ENCODE peak calls at places on chromosomes 7 and 10, in five cellular contexts. Z is A549, E is mammary epithelial cell, P is MM.1S, A is tibial artery. M is an unnamed sample.

GRCh38 chr10:43680035-43680434 is 31.4 kb upstream of the ZNF32 start:
- DNase-seq in Z (no peak), E (peak; percentile 14), P (no peak), A (no peak), M (no peak)

GRCh38 chr7:48594349-48594748 is 330.0 kb upstream of the CDC14C start:
- DNase-seq in Z (no peak), E (no peak), P (no peak), A (no peak), M (no peak)

GRCh38 chr7:100192951-100193350 is 15.2 kb downstream of the STAG3 start:
- DNase-seq in Z (no peak), E (no peak), P (no peak), A (no peak), M (no peak)

GRCh38 chr10:88743999-88744398 is 15.8 kb upstream of the LIPN start:
- DNase-seq in Z (peak; percentile 24), E (no peak), P (no peak), A (no peak), M (no peak)

GRCh38 chr10:122786269-122786668 is 59.4 kb downstream of the CUZD1 start:
- DNase-seq in Z (peak; percentile 3), E (peak; percentile 30), P (peak; percentile 36), A (no peak), M (no peak)

GRCh38 chr10:48568546-48568945 is 36.3 kb downstream of the ARHGAP22 start:
- DNase-seq in Z (no peak), E (no peak), P (no peak), A (no peak), M (no peak)

GRCh38 chr7:65832281-65832680 is 40.6 kb upstream of the VKORC1L1 start:
- DNase-seq in Z (peak; percentile 29), E (peak; percentile 18), P (no peak), A (no peak), M (no peak)

GRCh38 chr7:139482662-139483466 is 609 bp downstream of the KLRG2 start:
- DNase-seq in Z (peak; percentile 37), E (peak; percentile 20), P (no peak), A (no peak), M (no peak)

GRCh38 chr10:76168437-76168836 is 737.0 kb downstream of the LRMDA start:
- DNase-seq in Z (no peak), E (no peak), P (no peak), A (no peak), M (no peak)

GRCh38 chr7:121442845-121443244 is 46.7 kb upstream of the FAM3C start:
- DNase-seq in Z (no peak), E (peak; percentile 84), P (peak; percentile 34), A (no peak), M (peak; percentile 6)

GRCh38 chr10:32147730-32148129 is 91.5 kb upstream of the KIF5B start:
- DNase-seq in Z (no peak), E (no peak), P (no peak), A (no peak), M (no peak)

GRCh38 chr10:104080762-104081161 is 4.9 kb downstream of the COL17A1 start:
- DNase-seq in Z (peak; percentile 59), E (no peak), P (peak; percentile 42), A (no peak), M (no peak)

GRCh38 chr10:24415455-24416169 is 206.7 kb downstream of the KIAA1217 start:
- DNase-seq in Z (no peak), E (peak; percentile 27), P (no peak), A (peak; percentile 72), M (no peak)

GRCh38 chr10:73917566-73918305 is 6.8 kb downstream of the PLAU start:
- DNase-seq in Z (no peak), E (peak; percentile 69), P (no peak), A (no peak), M (no peak)

GRCh38 chr7:75712517-75713361 is 26.0 kb downstream of the HIP1 start:
- DNase-seq in Z (no peak), E (no peak), P (no peak), A (no peak), M (no peak)

GRCh38 chr10:132105302-132105995 is 39.7 kb downstream of the JAKMIP3 start:
- DNase-seq in Z (no peak), E (no peak), P (no peak), A (no peak), M (no peak)

GRCh38 chr10:59830601-59831259 is 75.6 kb downstream of the CCDC6 start:
- DNase-seq in Z (peak; percentile 60), E (peak; percentile 12), P (peak; percentile 37), A (no peak), M (no peak)

GRCh38 chr7:138247081-138247480 is 170.8 kb downstream of the AKR1D1 start:
- DNase-seq in Z (no peak), E (no peak), P (no peak), A (no peak), M (no peak)

GRCh38 chr7:88500146-88500545 is 193.5 kb upstream of the STEAP4 start:
- DNase-seq in Z (no peak), E (no peak), P (no peak), A (no peak), M (no peak)

GRCh38 chr10:85433248-85433647 is 933.3 kb downstream of the GRID1 start:
- DNase-seq in Z (no peak), E (no peak), P (no peak), A (no peak), M (no peak)

GRCh38 chr10:125633517-125633999 is 49.4 kb downstream of the TEX36 start:
- DNase-seq in Z (peak; percentile 60), E (no peak), P (no peak), A (no peak), M (no peak)

GRCh38 chr10:21527634-21528451 is 2.4 kb upstream of the SKIDA1 start:
- DNase-seq in Z (peak; percentile 76), E (peak; percentile 46), P (no peak), A (no peak), M (no peak)

GRCh38 chr7:143419880-143420279 is 11.2 kb upstream of the EPHA1 start:
- DNase-seq in Z (no peak), E (no peak), P (no peak), A (no peak), M (no peak)

GRCh38 chr10:4331150-4331549 is 494.9 kb upstream of the AKR1E2 start:
- DNase-seq in Z (no peak), E (peak; percentile 52), P (no peak), A (no peak), M (no peak)

GRCh38 chr7:130156140-130156539 is 49.1 kb downstream of the TMEM209 start:
- DNase-seq in Z (no peak), E (no peak), P (no peak), A (no peak), M (no peak)

DNA sequence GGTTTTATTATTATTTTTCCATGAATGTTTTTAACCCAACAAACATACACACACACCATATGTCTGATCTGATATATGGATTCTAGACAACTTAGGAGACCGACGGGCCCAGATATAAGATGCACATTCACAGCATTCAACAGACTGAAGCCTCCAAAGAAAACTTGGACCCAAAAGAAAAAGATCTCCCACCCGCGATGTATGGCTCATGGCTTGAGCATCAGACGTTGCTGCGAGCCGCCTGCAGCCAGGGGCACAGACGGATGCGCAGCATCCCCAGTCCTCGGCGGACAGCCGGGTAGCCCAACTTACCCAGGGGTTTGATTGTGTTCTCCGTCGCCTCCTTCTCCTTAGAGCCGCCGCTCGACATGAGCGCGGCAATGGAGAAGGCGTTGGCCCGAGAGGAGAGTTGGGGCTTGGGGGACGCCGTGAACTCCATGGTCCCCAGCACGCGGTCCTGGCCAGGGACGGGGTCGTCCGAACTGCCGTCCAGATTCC is 669 bp downstream of the TBX20 start:
- DNase-seq in Z (peak; percentile 11), E (no peak), P (no peak), A (no peak), M (no peak)
- H3K4me3 ChIP-seq in Z (peak overlapping the region; percentile 65), E (no peak overlapping the region), P (no peak overlapping the region), A (no peak overlapping the region), M (no peak overlapping the region)

GRCh38 chr7:158006841-158007696 is 580.6 kb downstream of the PTPRN2 start:
- DNase-seq in Z (no peak), E (no peak), P (no peak), A (no peak), M (no peak)

GRCh38 chr7:158009886-158010285 is 577.7 kb downstream of the PTPRN2 start:
- DNase-seq in Z (no peak), E (no peak), P (no peak), A (no peak), M (no peak)

GRCh38 chr7:158007697-158008257 is 579.8 kb downstream of the PTPRN2 start:
- DNase-seq in Z (no peak), E (no peak), P (no peak), A (no peak), M (no peak)

GRCh38 chr7:158005531-158005930 is 582.1 kb downstream of the PTPRN2 start:
- DNase-seq in Z (no peak), E (no peak), P (peak; percentile 93), A (no peak), M (no peak)

DNA sequence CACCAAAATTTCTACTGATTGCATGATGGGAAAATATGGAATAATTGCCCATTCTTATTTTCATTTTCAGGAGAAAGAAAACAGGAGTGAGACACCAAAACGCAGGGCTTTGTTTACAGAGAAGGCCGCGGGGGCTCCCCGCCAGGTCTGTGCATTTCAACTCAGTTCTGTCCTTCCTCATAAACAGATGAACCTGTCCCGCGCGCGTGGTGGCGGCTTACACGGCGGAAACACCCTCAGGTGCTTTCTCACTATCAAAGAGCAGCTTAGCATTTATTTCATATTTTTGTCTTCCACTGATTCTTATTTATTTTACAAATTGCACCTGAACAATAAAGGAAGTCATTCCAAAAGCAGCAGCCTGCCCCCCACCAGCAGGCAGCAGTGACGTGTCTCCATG is 579.4 kb downstream of the PTPRN2 start:
- DNase-seq in Z (no peak), E (no peak), P (no peak), A (no peak), M (no peak)
- H3K9me3 ChIP-seq in Z (no peaks in the 10 kb centered on the region), E (peaks cover 21% of the 10 kb centered on the region), P (no peaks in the 10 kb centered on the region), A (no peaks in the 10 kb centered on the region), M (no peaks in the 10 kb centered on the region)

GRCh38 chr10:44829426-44829825 is 81.7 kb upstream of the TMEM72 start:
- DNase-seq in Z (no peak), E (no peak), P (no peak), A (no peak), M (no peak)

GRCh38 chr10:44830022-44830421 is 81.1 kb upstream of the TMEM72 start:
- DNase-seq in Z (no peak), E (peak; percentile 25), P (no peak), A (no peak), M (no peak)

GRCh38 chr10:44832595-44833390 is 78.3 kb upstream of the TMEM72 start:
- DNase-seq in Z (no peak), E (no peak), P (no peak), A (no peak), M (no peak)

GRCh38 chr10:44834131-44834530 is 77.0 kb upstream of the TMEM72 start:
- DNase-seq in Z (no peak), E (no peak), P (no peak), A (no peak), M (no peak)

GRCh38 chr10:44831581-44831980 is 79.6 kb upstream of the TMEM72 start:
- DNase-seq in Z (no peak), E (no peak), P (no peak), A (no peak), M (no peak)
- H3K4me3 ChIP-seq in Z (no peak overlapping the region), E (no peak overlapping the region), P (no peak overlapping the region), A (no peak overlapping the region), M (no peak overlapping the region)

DNA sequence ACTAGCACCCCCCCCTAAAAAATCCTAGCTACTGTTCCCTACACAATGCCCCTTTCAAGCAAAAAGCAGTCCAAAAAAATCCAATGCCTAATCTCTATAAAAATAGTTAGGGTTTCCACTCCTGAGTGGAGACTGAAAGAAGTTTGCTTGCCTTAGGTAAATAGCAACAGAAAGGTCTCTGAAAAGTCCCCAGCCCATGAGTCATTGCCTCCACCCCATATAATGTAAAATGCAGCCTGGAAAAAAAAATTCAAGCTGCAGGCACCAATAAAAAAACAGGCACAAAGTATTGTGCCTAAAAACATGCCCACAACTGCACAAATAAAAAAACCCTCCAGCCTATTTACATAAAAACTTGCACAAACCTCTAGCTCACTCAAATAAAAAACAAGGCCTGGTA is 47.5 kb downstream of the ZNF680 start:
- DNase-seq in Z (no peak), E (peak; percentile 39), P (no peak), A (no peak), M (no peak)
- H3K9me3 ChIP-seq in Z (peaks cover 70% of the 10 kb centered on the region), E (peaks cover 31% of the 10 kb centered on the region), P (no peaks in the 10 kb centered on the region), A (peaks cover 9% of the 10 kb centered on the region), M (peaks cover 19% of the 10 kb centered on the region)

M was measured in CD8-positive, alpha-beta memory T cell.